ENCODE peak calls at places on chromosome 4, in six cellular contexts. One of them, this sample, is unnamed.

GRCh38 chr4:74410272-74410671 is 34.7 kb upstream of the AREG start:
- DNase-seq in uterus: no peak
- DNase-seq in pancreas: no peak
- DNase-seq in fibroblast of lung: peak; percentile 66
- DNase-seq in ovary: no peak
- DNase-seq in CD4-positive, alpha-beta T cell: no peak
- DNase-seq in this sample: no peak

GRCh38 chr4:113881256-113881655 is 98.2 kb downstream of the ARSJ start:
- DNase-seq in uterus: no peak
- DNase-seq in pancreas: no peak
- DNase-seq in fibroblast of lung: peak; percentile 56
- DNase-seq in ovary: no peak
- DNase-seq in CD4-positive, alpha-beta T cell: no peak
- DNase-seq in this sample: no peak

GRCh38 chr4:88870428-88870827 is 172.8 kb upstream of the NAP1L5 start:
- DNase-seq in uterus: no peak
- DNase-seq in pancreas: no peak
- DNase-seq in fibroblast of lung: no peak
- DNase-seq in ovary: no peak
- DNase-seq in CD4-positive, alpha-beta T cell: no peak
- DNase-seq in this sample: no peak

GRCh38 chr4:188680004-188680666 is 540.9 kb downstream of the TRIML1 start:
- DNase-seq in uterus: no peak
- DNase-seq in pancreas: no peak
- DNase-seq in fibroblast of lung: no peak
- DNase-seq in ovary: no peak
- DNase-seq in CD4-positive, alpha-beta T cell: no peak
- DNase-seq in this sample: no peak

GRCh38 chr4:7828011-7828720 is 111.5 kb downstream of the AFAP1 start:
- DNase-seq in uterus: peak; percentile 95
- DNase-seq in pancreas: peak; percentile 52
- DNase-seq in fibroblast of lung: peak; percentile 100
- DNase-seq in ovary: peak; percentile 86
- DNase-seq in CD4-positive, alpha-beta T cell: peak; percentile 33
- DNase-seq in this sample: peak; percentile 25

GRCh38 chr4:171814545-171814944 is 1.3 kb downstream of the GALNTL6 start:
- DNase-seq in uterus: no peak
- DNase-seq in pancreas: no peak
- DNase-seq in fibroblast of lung: no peak
- DNase-seq in ovary: no peak
- DNase-seq in CD4-positive, alpha-beta T cell: no peak
- DNase-seq in this sample: no peak

GRCh38 chr4:7154351-7154981 is 37.9 kb upstream of the SORCS2 start:
- DNase-seq in uterus: peak; percentile 14
- DNase-seq in pancreas: peak; percentile 5
- DNase-seq in fibroblast of lung: no peak
- DNase-seq in ovary: peak; percentile 8
- DNase-seq in CD4-positive, alpha-beta T cell: no peak
- DNase-seq in this sample: no peak

GRCh38 chr4:2338754-2339457 is 77.0 kb upstream of the MXD4 start:
- DNase-seq in uterus: no peak
- DNase-seq in pancreas: no peak
- DNase-seq in fibroblast of lung: no peak
- DNase-seq in ovary: no peak
- DNase-seq in CD4-positive, alpha-beta T cell: no peak
- DNase-seq in this sample: no peak

GRCh38 chr4:7905461-7905915 is 34.2 kb downstream of the AFAP1 start:
- DNase-seq in uterus: peak; percentile 48
- DNase-seq in pancreas: no peak
- DNase-seq in fibroblast of lung: peak; percentile 74
- DNase-seq in ovary: no peak
- DNase-seq in CD4-positive, alpha-beta T cell: no peak
- DNase-seq in this sample: no peak

GRCh38 chr4:1901127-1901526 is 29.9 kb downstream of the NSD2 start:
- DNase-seq in uterus: no peak
- DNase-seq in pancreas: no peak
- DNase-seq in fibroblast of lung: no peak
- DNase-seq in ovary: no peak
- DNase-seq in CD4-positive, alpha-beta T cell: no peak
- DNase-seq in this sample: no peak

GRCh38 chr4:77007358-77008230 is 58.0 kb downstream of the SEPTIN11 start:
- DNase-seq in uterus: no peak
- DNase-seq in pancreas: no peak
- DNase-seq in fibroblast of lung: peak; percentile 79
- DNase-seq in ovary: no peak
- DNase-seq in CD4-positive, alpha-beta T cell: no peak
- DNase-seq in this sample: no peak

GRCh38 chr4:87497141-87497540 is 32.0 kb downstream of the SPARCL1 start:
- DNase-seq in uterus: no peak
- DNase-seq in pancreas: no peak
- DNase-seq in fibroblast of lung: no peak
- DNase-seq in ovary: no peak
- DNase-seq in CD4-positive, alpha-beta T cell: no peak
- DNase-seq in this sample: no peak

GRCh38 chr4:89054627-89055026 is 2.4 kb downstream of the FAM13A start:
- DNase-seq in uterus: no peak
- DNase-seq in pancreas: no peak
- DNase-seq in fibroblast of lung: no peak
- DNase-seq in ovary: no peak
- DNase-seq in CD4-positive, alpha-beta T cell: no peak
- DNase-seq in this sample: no peak

GRCh38 chr4:153242848-153243324 is 38.6 kb downstream of the TRIM2 start:
- DNase-seq in uterus: no peak
- DNase-seq in pancreas: no peak
- DNase-seq in fibroblast of lung: no peak
- DNase-seq in ovary: no peak
- DNase-seq in CD4-positive, alpha-beta T cell: no peak
- DNase-seq in this sample: no peak

GRCh38 chr4:174211611-174212044 is 71.8 kb downstream of the FBXO8 start:
- DNase-seq in uterus: no peak
- DNase-seq in pancreas: no peak
- DNase-seq in fibroblast of lung: no peak
- DNase-seq in ovary: no peak
- DNase-seq in CD4-positive, alpha-beta T cell: no peak
- DNase-seq in this sample: no peak

GRCh38 chr4:6225469-6225868 is 25.1 kb upstream of the JAKMIP1 start:
- DNase-seq in uterus: no peak
- DNase-seq in pancreas: no peak
- DNase-seq in fibroblast of lung: peak; percentile 9
- DNase-seq in ovary: no peak
- DNase-seq in CD4-positive, alpha-beta T cell: no peak
- DNase-seq in this sample: no peak

GRCh38 chr4:83582289-83582756 is 46.4 kb downstream of the GPAT3 start:
- DNase-seq in uterus: peak; percentile 18
- DNase-seq in pancreas: peak; percentile 44
- DNase-seq in fibroblast of lung: peak; percentile 11
- DNase-seq in ovary: no peak
- DNase-seq in CD4-positive, alpha-beta T cell: no peak
- DNase-seq in this sample: peak; percentile 29
- TF ChIP-seq CTCF in uterus: no peak
- TF ChIP-seq CTCF in pancreas: no peak
- TF ChIP-seq CTCF in fibroblast of lung: no peak
- TF ChIP-seq CTCF in ovary: no peak
- TF ChIP-seq CTCF in CD4-positive, alpha-beta T cell: no peak
- TF ChIP-seq CTCF in this sample: peak; percentile 50

GRCh38 chr4:16750882-16751642 is 147.4 kb downstream of the LDB2 start:
- DNase-seq in uterus: no peak
- DNase-seq in pancreas: no peak
- DNase-seq in fibroblast of lung: peak; percentile 45
- DNase-seq in ovary: no peak
- DNase-seq in CD4-positive, alpha-beta T cell: no peak
- DNase-seq in this sample: no peak
- H3K27me3 ChIP-seq in uterus: no peaks in the 10 kb centered on the region
- H3K27me3 ChIP-seq in pancreas: no peaks in the 10 kb centered on the region
- H3K27me3 ChIP-seq in fibroblast of lung: no peaks in the 10 kb centered on the region
- H3K27me3 ChIP-seq in ovary: no peaks in the 10 kb centered on the region
- H3K27me3 ChIP-seq in CD4-positive, alpha-beta T cell: no peaks in the 10 kb centered on the region
- H3K27me3 ChIP-seq in this sample: no peaks in the 10 kb centered on the region

DNA sequence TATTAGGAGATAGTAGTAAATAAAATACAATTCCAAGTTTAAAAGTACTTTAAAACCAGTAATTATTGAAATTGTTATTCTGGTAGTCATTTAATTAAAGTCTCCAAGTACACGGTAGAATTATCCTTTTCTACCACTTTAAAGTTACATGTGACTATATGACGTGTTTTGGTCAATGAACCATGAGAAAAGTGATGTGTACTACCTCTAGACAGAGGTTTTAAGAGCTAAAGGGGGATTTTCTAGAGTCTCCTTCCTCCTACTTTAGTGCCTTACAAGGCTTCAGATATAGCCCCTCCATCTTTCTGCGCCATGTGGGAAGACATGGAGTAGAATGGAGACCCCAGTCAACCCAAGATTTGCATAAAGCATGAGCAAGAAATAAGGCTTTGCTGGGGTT is 2296.6 kb upstream of the AGA start:
- DNase-seq in uterus: no peak
- DNase-seq in pancreas: no peak
- DNase-seq in fibroblast of lung: no peak
- DNase-seq in ovary: no peak
- DNase-seq in CD4-positive, alpha-beta T cell: no peak
- DNase-seq in this sample: no peak
- TF ChIP-seq CTCF in uterus: no peak
- TF ChIP-seq CTCF in pancreas: no peak
- TF ChIP-seq CTCF in fibroblast of lung: no peak
- TF ChIP-seq CTCF in ovary: no peak
- TF ChIP-seq CTCF in CD4-positive, alpha-beta T cell: no peak
- TF ChIP-seq CTCF in this sample: no peak

GRCh38 chr4:25527044-25527443 is 128.6 kb upstream of the SLC34A2 start:
- DNase-seq in uterus: no peak
- DNase-seq in pancreas: no peak
- DNase-seq in fibroblast of lung: no peak
- DNase-seq in ovary: no peak
- DNase-seq in CD4-positive, alpha-beta T cell: no peak
- DNase-seq in this sample: no peak
- H3K27me3 ChIP-seq in uterus: no peaks in the 10 kb centered on the region
- H3K27me3 ChIP-seq in pancreas: no peaks in the 10 kb centered on the region
- H3K27me3 ChIP-seq in fibroblast of lung: no peaks in the 10 kb centered on the region
- H3K27me3 ChIP-seq in ovary: no peaks in the 10 kb centered on the region
- H3K27me3 ChIP-seq in CD4-positive, alpha-beta T cell: no peaks in the 10 kb centered on the region
- H3K27me3 ChIP-seq in this sample: no peaks in the 10 kb centered on the region

DNA sequence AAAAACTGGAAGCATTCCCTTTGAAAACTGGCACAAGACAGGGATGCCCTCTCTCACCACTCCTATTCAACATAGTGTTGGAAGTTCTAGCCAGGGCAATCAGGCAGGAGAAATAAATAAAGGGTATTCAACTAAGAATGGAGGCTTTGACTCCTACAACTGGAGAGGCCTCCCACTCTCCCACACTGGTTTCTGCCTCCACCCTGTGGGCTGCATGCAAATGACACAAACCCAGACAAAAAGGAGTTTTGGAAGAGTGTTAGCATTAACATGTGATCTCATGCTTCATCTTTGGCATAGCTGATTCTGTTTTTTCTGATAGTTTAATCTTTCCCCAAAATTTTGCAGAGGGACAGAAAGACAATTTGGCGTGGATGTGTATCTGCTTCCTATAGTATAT is 80.8 kb upstream of the IQCM start:
- DNase-seq in uterus: no peak
- DNase-seq in pancreas: no peak
- DNase-seq in fibroblast of lung: peak; percentile 53
- DNase-seq in ovary: no peak
- DNase-seq in CD4-positive, alpha-beta T cell: no peak
- DNase-seq in this sample: no peak
- TF ChIP-seq CTCF in uterus: no peak
- TF ChIP-seq CTCF in pancreas: no peak
- TF ChIP-seq CTCF in fibroblast of lung: peak; percentile 79
- TF ChIP-seq CTCF in ovary: no peak
- TF ChIP-seq CTCF in CD4-positive, alpha-beta T cell: no peak
- TF ChIP-seq CTCF in this sample: no peak

GRCh38 chr4:110959041-110959643 is 336.3 kb upstream of the PITX2 start:
- DNase-seq in uterus: no peak
- DNase-seq in pancreas: no peak
- DNase-seq in fibroblast of lung: peak; percentile 14
- DNase-seq in ovary: no peak
- DNase-seq in CD4-positive, alpha-beta T cell: no peak
- DNase-seq in this sample: no peak

GRCh38 chr4:110963621-110964020 is 340.7 kb upstream of the PITX2 start:
- DNase-seq in uterus: no peak
- DNase-seq in pancreas: no peak
- DNase-seq in fibroblast of lung: no peak
- DNase-seq in ovary: no peak
- DNase-seq in CD4-positive, alpha-beta T cell: no peak
- DNase-seq in this sample: no peak

DNA sequence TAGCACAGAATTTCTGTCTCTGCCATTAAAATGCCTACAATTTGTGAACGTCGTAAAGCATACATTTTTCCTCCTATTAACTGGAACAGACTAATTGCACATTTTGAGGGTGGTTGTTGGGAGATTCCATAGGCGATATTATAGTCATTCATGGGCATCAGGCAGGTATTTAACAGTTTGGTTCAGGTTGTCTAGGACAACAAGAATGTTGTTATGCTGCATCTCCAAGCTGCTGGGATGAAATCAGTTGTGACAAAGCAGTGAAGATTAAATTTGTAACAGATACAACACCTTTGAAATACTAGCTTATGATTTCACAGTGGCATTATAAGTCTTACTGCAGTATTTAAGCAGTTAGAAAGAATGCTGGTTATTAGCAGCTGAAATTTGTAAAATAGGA is 339.7 kb upstream of the PITX2 start:
- DNase-seq in uterus: no peak
- DNase-seq in pancreas: no peak
- DNase-seq in fibroblast of lung: no peak
- DNase-seq in ovary: no peak
- DNase-seq in CD4-positive, alpha-beta T cell: no peak
- DNase-seq in this sample: no peak
- H3K27me3 ChIP-seq in uterus: peaks cover 7% of the 10 kb centered on the region
- H3K27me3 ChIP-seq in pancreas: no peaks in the 10 kb centered on the region
- H3K27me3 ChIP-seq in fibroblast of lung: no peaks in the 10 kb centered on the region
- H3K27me3 ChIP-seq in ovary: no peaks in the 10 kb centered on the region
- H3K27me3 ChIP-seq in CD4-positive, alpha-beta T cell: no peaks in the 10 kb centered on the region
- H3K27me3 ChIP-seq in this sample: no peaks in the 10 kb centered on the region

GRCh38 chr4:109213056-109213455 is 89.4 kb downstream of the COL25A1 start:
- DNase-seq in uterus: no peak
- DNase-seq in pancreas: no peak
- DNase-seq in fibroblast of lung: no peak
- DNase-seq in ovary: no peak
- DNase-seq in CD4-positive, alpha-beta T cell: no peak
- DNase-seq in this sample: no peak
- TF ChIP-seq CTCF in uterus: no peak
- TF ChIP-seq CTCF in pancreas: no peak
- TF ChIP-seq CTCF in fibroblast of lung: no peak
- TF ChIP-seq CTCF in ovary: no peak
- TF ChIP-seq CTCF in CD4-positive, alpha-beta T cell: no peak
- TF ChIP-seq CTCF in this sample: no peak

DNA sequence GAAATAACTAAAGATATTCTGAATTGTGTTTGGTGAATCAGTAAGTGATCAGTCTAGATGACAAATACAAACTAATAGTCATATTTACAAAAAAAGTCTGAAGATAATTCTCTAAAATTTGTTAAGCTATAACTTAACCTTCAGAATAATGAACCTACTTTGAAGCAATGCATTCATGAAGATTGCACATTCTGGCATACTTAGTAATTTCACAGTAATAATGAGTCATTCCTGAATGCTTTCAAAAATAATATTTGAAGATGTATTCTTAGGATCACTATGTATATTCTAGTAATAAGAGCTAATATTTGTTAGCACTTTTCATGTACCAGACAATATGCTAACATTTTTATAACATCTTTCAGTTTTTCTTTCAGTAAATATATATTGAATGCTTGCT is 756.7 kb upstream of the SLIT2 start:
- DNase-seq in uterus: no peak
- DNase-seq in pancreas: no peak
- DNase-seq in fibroblast of lung: peak; percentile 11
- DNase-seq in ovary: no peak
- DNase-seq in CD4-positive, alpha-beta T cell: no peak
- DNase-seq in this sample: no peak
- H3K27me3 ChIP-seq in uterus: no peaks in the 10 kb centered on the region
- H3K27me3 ChIP-seq in pancreas: no peaks in the 10 kb centered on the region
- H3K27me3 ChIP-seq in fibroblast of lung: no peaks in the 10 kb centered on the region
- H3K27me3 ChIP-seq in ovary: no peaks in the 10 kb centered on the region
- H3K27me3 ChIP-seq in CD4-positive, alpha-beta T cell: no peaks in the 10 kb centered on the region
- H3K27me3 ChIP-seq in this sample: no peaks in the 10 kb centered on the region